ENCODE peak calls at places on chromosomes 12 and 14, in seven cellular contexts. O, S, U, D, X, P and H are unnamed samples.

GRCh38 chr14:20427231-20428009 is 8.5 kb downstream of the KLHL33 start:
- DNase-seq in O (no peak), S (no peak), U (peak; percentile 82), D (no peak), X (no peak), P (no peak), H (peak; percentile 16)

GRCh38 chr12:53775478-53776145 is 23.8 kb upstream of the CISTR start:
- DNase-seq in O (no peak), S (no peak), U (no peak), D (peak; percentile 78), X (no peak), P (no peak), H (no peak)

GRCh38 chr12:93819048-93819491 is 141.9 kb downstream of the CRADD start:
- DNase-seq in O (peak; percentile 35), S (peak; percentile 40), U (no peak), D (peak; percentile 78), X (no peak), P (no peak), H (peak; percentile 46)

GRCh38 chr12:127485528-127485927 is 781.4 kb upstream of the TMEM132C start:
- DNase-seq in O (peak; percentile 13), S (no peak), U (no peak), D (no peak), X (no peak), P (no peak), H (peak; percentile 68)

GRCh38 chr14:74579447-74580274 is 32.4 kb downstream of the LTBP2 start:
- DNase-seq in O (no peak), S (no peak), U (no peak), D (no peak), X (no peak), P (peak; percentile 50), H (peak; percentile 69)

GRCh38 chr14:63922696-63923421 is 70.1 kb downstream of the SYNE2 start:
- DNase-seq in O (peak; percentile 62), S (peak; percentile 69), U (no peak), D (peak; percentile 67), X (no peak), P (no peak), H (no peak)

GRCh38 chr14:99803106-99803437 is 9.9 kb downstream of the EML1 start:
- DNase-seq in O (no peak), S (no peak), U (no peak), D (no peak), X (no peak), P (no peak), H (no peak)

GRCh38 chr12:123807670-123808069 is 45.6 kb downstream of the DNAH10 start:
- DNase-seq in O (no peak), S (no peak), U (no peak), D (no peak), X (no peak), P (no peak), H (no peak)

DNA sequence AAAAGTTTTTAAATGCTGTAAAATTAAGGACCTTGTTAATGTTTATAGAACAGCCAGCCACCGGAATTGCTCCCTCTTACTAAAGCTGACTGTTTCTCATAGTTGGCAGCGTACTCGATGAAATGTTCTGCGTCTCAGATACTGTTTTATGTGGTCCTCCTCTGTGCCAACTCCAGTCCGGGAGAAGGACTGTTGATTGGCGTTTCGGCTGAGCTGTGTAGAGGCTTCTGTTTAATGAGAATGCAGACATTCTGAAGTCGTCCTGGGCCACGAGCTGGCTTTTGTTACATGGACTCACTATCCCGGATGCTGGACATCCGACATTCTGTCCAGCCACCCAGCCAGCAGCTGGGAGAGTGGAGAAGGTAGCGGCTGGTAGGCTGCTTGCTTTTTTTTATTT is 75.4 kb downstream of the WDR20 start:
- DNase-seq in O (no peak), S (no peak), U (no peak), D (no peak), X (no peak), P (no peak), H (peak; percentile 33)
- H3K27ac ChIP-seq in O (peak overlapping the region; percentile 57), S (no peak overlapping the region), U (no peak overlapping the region), D (peak overlapping the region; percentile 28), X (no peak overlapping the region), P (no peak overlapping the region), H (peak overlapping the region; percentile 62)

DNA sequence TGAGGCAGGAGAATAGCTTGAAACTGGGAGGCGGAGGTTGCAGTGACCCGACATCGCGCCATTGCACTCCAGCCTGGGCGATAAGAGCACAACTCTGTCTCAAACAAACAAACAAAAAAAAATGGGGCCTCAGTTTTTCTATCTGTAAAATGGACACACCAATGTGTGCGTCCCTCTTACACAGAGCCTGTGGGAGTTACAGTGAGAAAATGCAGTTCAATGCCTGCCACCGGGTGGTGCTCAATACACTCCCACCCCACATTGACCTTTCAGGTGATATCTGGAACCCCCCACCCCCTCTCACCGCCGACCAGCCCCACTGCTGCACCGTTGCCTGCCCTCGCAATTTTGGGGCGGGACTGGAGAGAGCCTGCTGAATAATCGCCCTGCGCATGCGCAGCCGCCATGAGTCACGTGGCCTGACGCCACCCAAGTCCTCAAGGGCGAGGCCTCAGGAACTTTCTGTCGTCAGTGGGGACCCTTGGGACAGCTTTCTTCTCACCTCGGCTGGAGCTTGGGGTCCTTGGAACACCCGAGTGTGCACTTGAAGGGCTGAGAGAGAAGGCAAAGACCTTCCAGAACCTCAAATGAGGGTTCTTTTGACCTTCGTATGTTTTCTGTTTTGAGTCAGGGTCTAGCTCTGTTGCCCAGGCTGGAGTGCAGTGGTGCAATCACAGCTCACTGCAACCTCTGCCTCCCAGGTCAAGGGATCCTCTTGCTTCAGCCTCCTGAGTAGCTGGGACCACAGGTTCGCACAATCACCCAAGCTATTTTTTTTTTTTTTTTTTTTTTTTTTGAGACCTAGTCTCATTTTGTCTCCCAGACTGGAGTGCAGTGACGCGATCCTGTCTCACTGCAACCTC is 14.6 kb upstream of the CABP1 start:
- DNase-seq in O (no peak), S (no peak), U (peak; percentile 73), D (no peak), X (peak; percentile 79), P (no peak), H (no peak)
- TF ChIP-seq CTCF in O (peak; percentile 3), S (no peak), U (peak; percentile 75), D (no peak), X (peak; percentile 62), P (peak; percentile 18), H (no peak)

GRCh38 chr14:65485516-65485915 is 73.0 kb downstream of the FUT8 start:
- DNase-seq in O (no peak), S (no peak), U (no peak), D (no peak), X (no peak), P (no peak), H (no peak)
- H3K27ac ChIP-seq in O (no peak overlapping the region), S (no peak overlapping the region), U (no peak overlapping the region), D (no peak overlapping the region), X (no peak overlapping the region), P (no peak overlapping the region), H (no peak overlapping the region)

GRCh38 chr14:106826833-106827369 is 1300.5 kb downstream of the TMEM121 start:
- DNase-seq in O (no peak), S (no peak), U (no peak), D (no peak), X (no peak), P (no peak), H (no peak)

DNA sequence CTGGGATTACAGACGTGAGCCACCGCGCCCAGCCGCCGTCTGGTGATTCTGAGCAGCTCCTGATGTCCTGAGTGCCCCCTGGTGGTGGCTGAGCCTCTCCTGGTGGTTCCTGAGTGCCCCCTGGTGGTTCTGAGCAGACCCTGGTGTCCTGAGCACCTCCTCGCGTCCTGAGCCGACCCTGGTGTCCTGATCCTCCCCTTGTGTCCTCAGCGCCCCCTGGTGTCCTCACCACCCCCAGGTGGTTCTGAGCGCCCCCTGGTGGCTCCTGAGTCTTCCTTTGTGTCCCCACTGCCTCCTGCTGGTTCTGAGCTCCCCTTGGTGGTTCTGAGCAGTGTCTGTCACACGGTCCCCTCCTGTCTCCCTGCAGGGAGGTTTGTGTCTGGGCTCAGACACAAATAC is 1304.9 kb downstream of the TMEM121 start:
- DNase-seq in O (peak; percentile 66), S (no peak), U (peak; percentile 91), D (no peak), X (no peak), P (peak; percentile 81), H (no peak)
- TF ChIP-seq CTCF in O (peak; percentile 35), S (no peak), U (peak; percentile 87), D (no peak), X (peak; percentile 22), P (peak; percentile 38), H (peak; percentile 4)

DNA sequence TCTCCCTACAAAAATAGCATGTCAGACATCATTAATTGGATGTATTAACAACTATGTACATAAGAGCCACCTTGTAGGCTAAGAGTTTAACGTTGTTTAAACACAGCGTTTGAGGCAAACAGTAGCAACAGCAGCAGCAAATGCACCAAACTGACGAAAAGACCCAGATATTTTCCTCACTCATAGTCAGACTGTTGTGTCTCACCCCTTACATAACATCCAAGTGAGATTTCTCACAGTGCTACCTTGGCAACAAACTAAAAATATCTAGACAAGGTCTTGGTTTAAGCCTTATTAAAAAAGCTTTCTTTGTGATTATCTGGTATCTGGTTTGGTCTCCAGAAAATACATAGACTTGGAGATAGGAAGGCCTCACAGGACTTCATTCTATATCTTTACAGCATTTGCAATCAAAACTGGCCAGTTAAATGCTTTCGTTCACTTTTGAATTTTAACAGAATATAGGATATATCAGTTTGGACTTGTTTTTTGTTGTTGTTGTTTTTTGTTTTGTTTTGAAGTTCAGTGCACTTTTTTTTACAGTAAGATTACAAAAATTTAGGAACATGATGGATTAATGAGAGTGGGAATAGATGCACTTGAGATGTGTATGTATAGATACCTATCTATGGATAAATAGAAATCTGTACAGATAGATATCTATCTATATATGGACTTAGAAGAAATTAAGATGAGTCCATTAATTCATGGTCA is 4.1 kb downstream of the BHLHE41 start:
- DNase-seq in O (no peak), S (no peak), U (no peak), D (no peak), X (no peak), P (no peak), H (no peak)
- H3K27ac ChIP-seq in O (peak overlapping the region; percentile 91), S (peak overlapping the region; percentile 99), U (no peak overlapping the region), D (peak overlapping the region; percentile 99), X (no peak overlapping the region), P (peak overlapping the region; percentile 91), H (no peak overlapping the region)

GRCh38 chr12:34625116-34625515 is 602.8 kb downstream of the ALG10 start:
- DNase-seq in O (no peak), S (no peak), U (peak; percentile 10), D (no peak), X (no peak), P (no peak), H (no peak)
- TF ChIP-seq CTCF in O (no peak), S (no peak), U (peak; percentile 69), D (no peak), X (peak; percentile 49), P (no peak), H (no peak)

GRCh38 chr14:91092095-91092494 is 21.8 kb upstream of the DGLUCY start:
- DNase-seq in O (no peak), S (no peak), U (no peak), D (no peak), X (no peak), P (no peak), H (no peak)
- H3K27ac ChIP-seq in O (no peak overlapping the region), S (no peak overlapping the region), U (no peak overlapping the region), D (no peak overlapping the region), X (no peak overlapping the region), P (no peak overlapping the region), H (no peak overlapping the region)

DNA sequence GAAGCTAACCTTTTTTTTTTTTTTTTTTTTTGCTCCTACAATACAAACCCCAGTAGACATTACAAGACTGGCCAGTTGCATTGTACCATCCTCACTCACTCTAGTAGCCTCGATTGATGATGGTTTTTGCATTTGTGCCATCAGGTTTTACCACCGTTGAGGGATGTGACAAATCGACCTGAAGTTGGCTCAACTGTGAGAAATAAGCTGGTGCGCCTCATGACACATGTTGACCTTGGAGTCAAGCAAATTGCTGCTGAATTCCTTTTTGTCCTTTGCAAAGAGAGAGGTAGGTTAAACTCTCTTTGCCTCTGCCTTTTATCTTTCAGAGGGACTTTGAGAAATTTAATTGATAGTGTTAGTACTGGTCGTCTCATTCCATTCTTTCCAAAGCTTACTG is 76.8 kb downstream of the RIC8B start:
- DNase-seq in O (no peak), S (no peak), U (no peak), D (no peak), X (no peak), P (no peak), H (no peak)
- TF ChIP-seq CTCF in O (no peak), S (no peak), U (no peak), D (no peak), X (no peak), P (no peak), H (no peak)